ENCODE peak calls at places on chromosomes 3 and 15, in four cellular contexts. P, N, G and R are unnamed samples.

GRCh38 chr15:27059610-27060202 is 88.7 kb downstream of the GABRG3 start:
- DNase-seq in P (peak; percentile 22), N (no peak), G (no peak), R (peak; percentile 37)

GRCh38 chr3:118882353-118882947 is 152.2 kb downstream of the IGSF11 start:
- DNase-seq in N (peak; percentile 25), G (peak; percentile 44), P (peak; percentile 67), R (peak; percentile 58)

GRCh38 chr3:99656606-99657005 is 18.2 kb downstream of the COL8A1 start:
- DNase-seq in G (no peak), P (no peak), N (no peak), R (peak; percentile 50)

GRCh38 chr3:194148383-194148782 is 12.4 kb downstream of the HES1 start:
- DNase-seq in G (no peak), P (no peak), N (no peak), R (no peak)

GRCh38 chr3:169865176-169865800 is 4.4 kb downstream of the LRRC31 start:
- DNase-seq in N (no peak), G (no peak), P (no peak), R (no peak)

GRCh38 chr3:20324664-20325478 is 138.9 kb upstream of the SGO1 start:
- DNase-seq in N (no peak), G (no peak), P (no peak), R (no peak)

GRCh38 chr3:142595141-142595540 is 1.1 kb upstream of the PLS1 start:
- DNase-seq in N (no peak), G (no peak), P (no peak), R (no peak)

GRCh38 chr15:55627730-55628368 is 39.7 kb upstream of the PYGO1 start:
- DNase-seq in N (no peak), P (peak; percentile 80), G (peak; percentile 96), R (peak; percentile 78)

GRCh38 chr15:80849308-80849707 is 70.1 kb downstream of the CEMIP start:
- DNase-seq in G (peak; percentile 91), N (no peak), P (peak; percentile 23), R (peak; percentile 89)

GRCh38 chr3:68893600-68894239 is 38.6 kb downstream of the TAFA4 start:
- DNase-seq in P (no peak), N (no peak), G (peak; percentile 16), R (peak; percentile 34)

GRCh38 chr3:43038010-43038409 is 58.9 kb downstream of the GASK1A start:
- DNase-seq in N (no peak), P (no peak), G (no peak), R (no peak)

GRCh38 chr15:40307421-40308165 is at the start of gene PLCB2:
- DNase-seq in P (no peak), G (no peak), N (peak; percentile 44), R (no peak)

GRCh38 chr3:186383026-186383993 is 21.3 kb upstream of the DGKG start:
- DNase-seq in N (peak; percentile 29), P (no peak), G (no peak), R (no peak)

GRCh38 chr3:24450142-24450932 is 44.3 kb downstream of the THRB start:
- DNase-seq in G (no peak), P (no peak), N (no peak), R (no peak)

GRCh38 chr15:81015595-81016252 is 15.0 kb downstream of the TLNRD1 start:
- DNase-seq in N (no peak), P (no peak), G (no peak), R (no peak)

GRCh38 chr3:33093847-33094246 is 3.1 kb downstream of the GLB1 start:
- DNase-seq in G (no peak), N (no peak), P (no peak), R (no peak)

GRCh38 chr15:100900136-100900894 is 18.8 kb upstream of the LRRK1 start:
- DNase-seq in N (no peak), P (no peak), G (no peak), R (no peak)

GRCh38 chr15:53212785-53213184 is 422.6 kb upstream of the ONECUT1 start:
- DNase-seq in P (no peak), G (no peak), N (no peak), R (no peak)

GRCh38 chr3:45803252-45803935 is 7.1 kb upstream of the SLC6A20 start:
- DNase-seq in P (no peak), G (no peak), N (no peak), R (no peak)

GRCh38 chr3:108453541-108454057 is 56.8 kb downstream of the MYH15 start:
- DNase-seq in N (no peak), P (no peak), G (no peak), R (no peak)

GRCh38 chr3:133158686-133159085 is 120.5 kb downstream of the TMEM108 start:
- DNase-seq in G (no peak), P (no peak), N (no peak), R (no peak)

GRCh38 chr15:70437882-70438331 is 325.5 kb downstream of the UACA start:
- DNase-seq in N (no peak), P (no peak), G (peak; percentile 81), R (peak; percentile 5)

GRCh38 chr15:69912116-69912515 is 185.6 kb downstream of the TLE3 start:
- DNase-seq in N (no peak), G (no peak), P (no peak), R (no peak)

GRCh38 chr3:17179381-17180205 is 294.8 kb downstream of the PLCL2 start:
- DNase-seq in P (no peak), G (no peak), N (no peak), R (peak; percentile 12)

GRCh38 chr3:172749201-172749965 is 1.1 kb upstream of the ECT2 start:
- DNase-seq in G (peak; percentile 85), N (no peak), P (peak; percentile 46), R (peak; percentile 99)

GRCh38 chr15:62824111-62824737 is 218.3 kb upstream of the TPM1 start:
- DNase-seq in P (no peak), G (peak; percentile 63), N (no peak), R (peak; percentile 76)

GRCh38 chr15:48191574-48192225 is at the start of gene CTXN2:
- DNase-seq in P (no peak), G (no peak), N (no peak), R (no peak)

GRCh38 chr3:210649-211048 is 14.1 kb downstream of the CHL1 start:
- DNase-seq in P (no peak), N (no peak), G (no peak), R (no peak)

GRCh38 chr3:141392018-141392370 is 23.7 kb downstream of the ZBTB38 start:
- DNase-seq in N (no peak), P (no peak), G (no peak), R (no peak)

GRCh38 chr3:172107403-172107802 is 68.0 kb downstream of the FNDC3B start:
- DNase-seq in N (no peak), G (no peak), P (no peak), R (peak; percentile 42)

GRCh38 chr3:111547645-111548044 is 5.6 kb downstream of the CD96 start:
- DNase-seq in P (no peak), N (no peak), G (no peak), R (no peak)
- H3K4me3 ChIP-seq in P (no peak overlapping the region), N (no peak overlapping the region), G (no peak overlapping the region), R (no peak overlapping the region)

GRCh38 chr15:79560384-79560783 is 128.2 kb downstream of the MINAR1 start:
- DNase-seq in G (no peak), P (no peak), N (no peak), R (no peak)
- TF ChIP-seq CTCF in G (no peak), P (no peak), N (no peak), R (no peak)

DNA sequence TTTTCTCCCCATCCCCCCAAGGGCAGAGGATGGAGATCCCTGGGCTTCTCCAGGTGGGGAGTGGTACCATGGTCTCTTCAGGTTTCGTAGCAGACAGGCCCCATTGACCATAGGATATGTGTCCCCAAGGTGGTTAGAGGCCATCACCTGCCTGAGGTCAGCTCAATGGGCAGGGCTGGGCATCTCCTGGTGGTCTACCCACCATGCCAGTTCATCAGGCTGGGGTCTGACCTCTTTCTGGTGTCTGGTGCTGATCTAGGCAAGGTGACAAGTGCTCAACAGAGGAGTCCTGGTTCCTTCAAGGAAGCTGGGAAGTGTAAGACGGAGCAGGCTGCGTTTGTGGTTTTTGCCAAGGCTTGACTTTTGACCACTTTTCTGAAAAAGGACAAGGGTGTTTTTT is 71.4 kb downstream of the SMAD3 start:
- DNase-seq in P (no peak), N (no peak), G (no peak), R (no peak)
- H3K4me3 ChIP-seq in P (no peak overlapping the region), N (no peak overlapping the region), G (no peak overlapping the region), R (no peak overlapping the region)

GRCh38 chr3:191136347-191136746 is 62.7 kb upstream of the OSTN start:
- DNase-seq in N (no peak), P (no peak), G (peak; percentile 12), R (peak; percentile 17)
- TF ChIP-seq CTCF in N (peak; percentile 51), P (no peak), G (peak; percentile 37), R (peak; percentile 53)

DNA sequence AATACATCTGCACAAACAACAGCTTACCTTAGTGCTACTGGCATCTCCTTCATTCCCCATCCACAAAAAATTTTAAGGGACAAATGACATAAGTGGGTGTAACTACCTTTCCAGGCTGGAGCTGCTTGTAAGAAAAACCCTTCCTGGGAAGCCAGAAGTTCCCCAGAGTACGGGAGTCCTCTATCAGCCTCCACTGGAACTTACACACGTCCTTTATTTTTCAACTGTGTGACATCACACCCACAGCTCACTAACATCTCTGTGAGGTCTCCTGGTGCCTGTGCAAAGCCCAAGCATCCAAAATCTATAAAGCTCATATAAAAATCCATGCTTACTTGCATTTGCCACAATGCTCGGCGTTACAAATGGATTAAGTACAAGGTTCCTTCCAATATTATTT is 27.6 kb downstream of the LRIG1 start:
- DNase-seq in P (no peak), G (no peak), N (no peak), R (peak; percentile 25)
- H3K4me3 ChIP-seq in P (no peak overlapping the region), G (no peak overlapping the region), N (peak overlapping the region; percentile 12), R (peak overlapping the region; percentile 3)

DNA sequence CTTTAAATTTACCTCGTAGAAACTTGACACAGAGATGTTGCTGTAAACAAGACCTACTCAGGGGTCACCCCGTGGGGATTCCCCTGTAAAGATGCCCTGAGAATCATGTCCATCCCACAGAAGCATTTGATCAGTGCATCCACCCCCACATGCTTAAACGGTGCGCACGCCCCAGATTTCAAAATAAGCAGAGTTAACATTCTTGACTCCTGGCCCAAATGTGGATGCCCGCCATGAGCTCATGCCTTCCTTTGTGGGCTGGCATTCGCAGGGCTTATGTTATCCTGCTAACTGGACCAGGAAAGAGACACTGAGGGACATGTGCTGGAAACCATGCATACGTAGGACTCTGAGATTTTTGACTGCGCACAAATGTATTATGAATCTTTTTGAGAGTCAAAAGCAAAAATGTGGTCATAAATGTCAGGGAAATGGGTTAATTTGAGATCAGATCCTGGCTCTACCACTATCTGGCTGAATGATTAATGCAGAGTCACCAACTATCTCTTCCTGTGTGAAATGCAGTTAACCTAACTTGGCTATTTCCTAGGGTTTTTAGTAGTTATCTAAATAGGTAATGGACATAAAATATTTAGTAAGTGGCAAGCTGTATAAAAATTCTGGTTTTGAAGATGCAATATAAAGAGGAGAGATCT is 9.1 kb upstream of the TP63 start:
- DNase-seq in G (peak; percentile 43), N (no peak), P (no peak), R (no peak)
- TF ChIP-seq CTCF in G (no peak), N (no peak), P (no peak), R (no peak)

GRCh38 chr15:73992594-73992898 is 451 bp upstream of the STOML1 start:
- DNase-seq in N (no peak), P (no peak), G (no peak), R (no peak)
- H3K4me3 ChIP-seq in N (peak overlapping the region; percentile 98), P (no peak overlapping the region), G (no peak overlapping the region), R (peak overlapping the region; percentile 31)